ENCODE peak calls at places on chromosomes 12 and 14, in seven cellular contexts. S is stomach, P is spleen, G is GM12878, D is HCT116, B is transverse colon, A is upper lobe of left lung. C is an unnamed sample.
A peak's percentile ranks its signal among the peaks of the same experiment; 100 is the strongest.

GRCh38 chr12:14239935-14240872 is 125.3 kb upstream of the ATF7IP start:
- DNase-seq in S (no peak), P (no peak), G (peak; percentile 75), D (no peak), B (peak; percentile 50), A (no peak), C (peak; percentile 23)

GRCh38 chr14:71803539-71804260 is 128.5 kb upstream of the RGS6 start:
- DNase-seq in S (no peak), P (no peak), G (no peak), D (peak; percentile 88), B (no peak), A (no peak), C (no peak)

GRCh38 chr12:111074965-111075364 is 154.6 kb upstream of the MYL2 start:
- DNase-seq in S (no peak), P (peak; percentile 47), G (no peak), D (no peak), B (no peak), A (no peak), C (no peak)

GRCh38 chr14:88614218-88614907 is 51.5 kb downstream of the ZC3H14 start:
- DNase-seq in S (no peak), P (no peak), G (no peak), D (no peak), B (no peak), A (no peak), C (no peak)

GRCh38 chr12:304815-305214 is 42.2 kb upstream of the SLC6A13 start:
- DNase-seq in S (no peak), P (no peak), G (no peak), D (no peak), B (no peak), A (no peak), C (no peak)

GRCh38 chr12:52171950-52172512 is 19.8 kb downstream of the KRT80 start:
- DNase-seq in S (peak; percentile 61), P (no peak), G (no peak), D (no peak), B (peak; percentile 58), A (no peak), C (peak; percentile 63)

GRCh38 chr12:98939350-98939749 is 294.3 kb downstream of the APAF1 start:
- DNase-seq in S (no peak), P (no peak), G (no peak), D (peak; percentile 22), B (no peak), A (no peak), C (no peak)

GRCh38 chr12:119911147-119911546 is 34.0 kb upstream of the CIT start:
- DNase-seq in S (no peak), P (no peak), G (no peak), D (no peak), B (no peak), A (no peak), C (no peak)

GRCh38 chr12:25681580-25681979 is 128.5 kb upstream of the LMNTD1 start:
- DNase-seq in S (no peak), P (no peak), G (no peak), D (no peak), B (no peak), A (no peak), C (no peak)

GRCh38 chr14:86540636-86541247 is 1010.8 kb downstream of the FLRT2 start:
- DNase-seq in S (no peak), P (no peak), G (no peak), D (no peak), B (no peak), A (no peak), C (no peak)

GRCh38 chr14:55840821-55841220 is 260.8 kb downstream of the KTN1 start:
- DNase-seq in S (no peak), P (no peak), G (no peak), D (no peak), B (no peak), A (no peak), C (no peak)

GRCh38 chr12:93080452-93080851 is 151.4 kb upstream of the EEA1 start:
- DNase-seq in S (no peak), P (no peak), G (no peak), D (no peak), B (no peak), A (no peak), C (no peak)

GRCh38 chr12:116065561-116065960 is 211.9 kb downstream of the MED13L start:
- DNase-seq in S (no peak), P (no peak), G (no peak), D (no peak), B (no peak), A (no peak), C (no peak)

GRCh38 chr14:102105369-102105768 is 18.5 kb upstream of the HSP90AA1 start:
- DNase-seq in S (no peak), P (peak; percentile 23), G (no peak), D (no peak), B (no peak), A (no peak), C (no peak)

GRCh38 chr12:76697849-76698248 is 66.1 kb upstream of the ZDHHC17 start:
- DNase-seq in S (no peak), P (no peak), G (no peak), D (no peak), B (no peak), A (no peak), C (no peak)

GRCh38 chr12:91774471-91774921 is 371.1 kb downstream of the BTG1 start:
- DNase-seq in S (no peak), P (no peak), G (no peak), D (no peak), B (no peak), A (no peak), C (no peak)

DNA sequence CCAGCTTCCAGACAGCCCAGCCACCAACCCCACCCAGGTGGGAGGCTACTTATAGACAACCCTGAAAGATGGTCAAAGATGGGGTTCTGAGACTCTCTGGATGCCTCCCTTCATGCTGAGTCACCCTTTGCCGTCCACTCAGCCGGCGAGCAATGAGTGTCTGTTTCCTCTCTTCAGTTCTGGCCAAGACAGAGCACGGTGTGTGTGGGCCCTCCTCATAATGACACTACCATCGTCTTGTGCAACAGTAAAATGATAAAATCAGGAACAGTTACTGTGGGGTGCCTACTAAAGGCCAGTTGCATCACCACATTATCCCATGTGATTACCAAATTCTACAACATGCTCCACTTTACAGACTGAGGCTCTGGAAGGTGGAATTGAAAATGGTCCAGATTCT is 7.0 kb upstream of the BDKRB1 start:
- DNase-seq in S (no peak), P (no peak), G (no peak), D (no peak), B (no peak), A (no peak), C (peak; percentile 77)
- TF ChIP-seq POLR2AphosphoS5 in S (no peak), P (no peak), G (no peak), D (no peak), B (peak; percentile 74), A (no peak), C (no peak)

GRCh38 chr14:70067810-70068209 is 120.9 kb downstream of the SLC8A3 start:
- DNase-seq in S (peak; percentile 66), P (no peak), G (no peak), D (no peak), B (no peak), A (no peak), C (no peak)

GRCh38 chr14:70064111-70064885 is 124.5 kb downstream of the SLC8A3 start:
- DNase-seq in S (no peak), P (no peak), G (no peak), D (no peak), B (no peak), A (peak; percentile 6), C (no peak)

GRCh38 chr14:70073924-70074566 is 114.7 kb downstream of the SLC8A3 start:
- DNase-seq in S (peak; percentile 80), P (no peak), G (no peak), D (peak; percentile 64), B (peak; percentile 68), A (no peak), C (peak; percentile 34)

GRCh38 chr14:70069186-70069585 is 119.6 kb downstream of the SLC8A3 start:
- DNase-seq in S (no peak), P (no peak), G (no peak), D (no peak), B (no peak), A (no peak), C (no peak)
- TF ChIP-seq POLR2AphosphoS5 in S (no peak), P (no peak), G (no peak), D (no peak), B (no peak), A (no peak), C (no peak)

GRCh38 chr12:6851153-6851920 is at the start of gene CDCA3:
- DNase-seq in S (peak; percentile 98), P (peak; percentile 94), G (peak; percentile 99), D (peak; percentile 98), B (peak; percentile 95), A (peak; percentile 72), C (peak; percentile 99)
- TF ChIP-seq POLR2AphosphoS5 in S (peak; percentile 80), P (peak; percentile 93), G (peak; percentile 94), D (peak; percentile 87), B (peak; percentile 98), A (peak; percentile 98), C (peak; percentile 91)

DNA sequence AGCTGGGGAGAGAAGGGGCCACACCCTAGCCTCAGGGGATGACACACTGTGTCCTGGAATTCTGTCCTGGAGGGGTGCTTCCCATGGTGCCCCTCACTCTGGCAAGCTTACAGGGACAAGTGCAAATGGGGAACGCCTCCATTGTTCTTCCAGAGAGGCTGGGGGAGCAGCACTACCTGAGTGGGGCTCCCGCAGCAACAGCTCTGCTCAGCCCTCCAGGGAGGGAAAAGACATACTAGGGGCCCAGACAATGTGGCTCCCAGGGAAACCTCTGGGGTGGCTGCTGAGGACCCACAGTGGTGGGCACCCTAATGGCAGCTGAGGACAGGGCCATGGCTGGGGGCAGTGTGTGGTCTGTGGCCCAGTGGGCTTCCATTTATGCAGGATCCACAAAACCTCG is 69.4 kb downstream of the PLEKHG3 start:
- DNase-seq in S (no peak), P (peak; percentile 56), G (no peak), D (no peak), B (no peak), A (no peak), C (no peak)
- TF ChIP-seq POLR2AphosphoS5 in S (no peak), P (no peak), G (no peak), D (no peak), B (no peak), A (no peak), C (no peak)

GRCh38 chr14:65303185-65303901 is 109.2 kb upstream of the FUT8 start:
- DNase-seq in S (no peak), P (no peak), G (no peak), D (no peak), B (no peak), A (no peak), C (no peak)
- TF ChIP-seq POLR2AphosphoS5 in S (no peak), P (no peak), G (no peak), D (no peak), B (no peak), A (no peak), C (no peak)

GRCh38 chr12:12725086-12725955 is 8.2 kb downstream of the CDKN1B start:
- DNase-seq in S (peak; percentile 95), P (peak; percentile 96), G (peak; percentile 94), D (peak; percentile 98), B (peak; percentile 95), A (peak; percentile 96), C (peak; percentile 96)
- TF ChIP-seq POLR2AphosphoS5 in S (peak; percentile 85), P (peak; percentile 90), G (peak; percentile 16), D (peak; percentile 80), B (peak; percentile 93), A (peak; percentile 81), C (peak; percentile 62)

DNA sequence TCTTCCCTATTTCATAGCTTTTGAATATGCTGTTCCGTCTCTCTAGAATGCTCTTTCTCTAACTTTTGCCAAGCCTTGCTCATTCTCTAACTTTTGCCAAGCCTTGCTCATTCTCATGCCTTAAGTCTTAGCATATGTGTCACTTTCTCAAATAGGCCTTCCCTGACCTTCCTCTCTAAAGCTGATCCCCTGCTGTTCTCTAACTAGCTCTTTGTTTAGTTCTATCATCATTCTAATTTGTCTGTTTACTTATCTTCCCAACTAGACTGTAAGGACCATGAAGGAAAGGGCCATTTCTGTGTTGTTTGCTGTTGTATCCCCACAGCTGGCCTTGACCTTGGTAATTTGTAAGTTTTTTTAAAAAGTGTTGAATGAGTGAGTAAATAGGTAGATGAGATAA is 71.1 kb downstream of the ZNF641 start:
- DNase-seq in S (no peak), P (no peak), G (no peak), D (no peak), B (no peak), A (no peak), C (no peak)
- TF ChIP-seq POLR2AphosphoS5 in S (no peak), P (no peak), G (no peak), D (no peak), B (no peak), A (no peak), C (no peak)

C was measured in HL-60.